ENCODE peak calls at places on chromosomes 6 and 20, in six cellular contexts. Z, Y, B, L, M and Q are unnamed samples.
A peak's percentile ranks its signal among the peaks of the same experiment; 100 is the strongest.

GRCh38 chr6:6915813-6916547 is 191.8 kb upstream of the RREB1 start:
- DNase-seq in Z (no peak), Y (peak; percentile 22), B (no peak), L (no peak), M (no peak), Q (no peak)

GRCh38 chr6:12014027-12014872 is 2.1 kb downstream of the HIVEP1 start:
- DNase-seq in Z (no peak), Y (peak; percentile 90), B (no peak), L (no peak), M (no peak), Q (peak; percentile 75)

GRCh38 chr20:58604410-58604881 is 46.6 kb upstream of the STX16 start:
- DNase-seq in Z (no peak), Y (no peak), B (no peak), L (no peak), M (no peak), Q (no peak)

GRCh38 chr6:45187841-45188240 is 140.3 kb upstream of the RUNX2 start:
- DNase-seq in Z (no peak), Y (peak; percentile 55), B (no peak), L (no peak), M (no peak), Q (no peak)

GRCh38 chr6:105601541-105602174 is 198.8 kb upstream of the PREP start:
- DNase-seq in Z (peak; percentile 35), Y (peak; percentile 100), B (no peak), L (no peak), M (no peak), Q (peak; percentile 76)

GRCh38 chr20:24764825-24765224 is 184.2 kb upstream of the CST7 start:
- DNase-seq in Z (no peak), Y (no peak), B (no peak), L (peak; percentile 8), M (no peak), Q (no peak)

GRCh38 chr6:133376743-133377142 is 135.6 kb downstream of the EYA4 start:
- DNase-seq in Z (no peak), Y (no peak), B (no peak), L (no peak), M (no peak), Q (no peak)

GRCh38 chr6:46044876-46045617 is 29.4 kb upstream of the CLIC5 start:
- DNase-seq in Z (peak; percentile 54), Y (peak; percentile 74), B (no peak), L (no peak), M (no peak), Q (peak; percentile 86)

GRCh38 chr6:16286151-16286522 is 47.8 kb downstream of the GMPR start:
- DNase-seq in Z (peak; percentile 82), Y (peak; percentile 38), B (peak; percentile 49), L (peak; percentile 84), M (peak; percentile 43), Q (peak; percentile 42)

GRCh38 chr6:168101201-168102092 is 22.4 kb upstream of the FRMD1 start:
- DNase-seq in Z (no peak), Y (no peak), B (no peak), L (no peak), M (no peak), Q (no peak)

GRCh38 chr6:144215402-144215931 is 65.2 kb downstream of the STX11 start:
- DNase-seq in Z (no peak), Y (no peak), B (no peak), L (no peak), M (no peak), Q (peak; percentile 28)

GRCh38 chr6:57075092-57075491 is 14.9 kb upstream of the ZNF451 start:
- DNase-seq in Z (no peak), Y (peak; percentile 11), B (no peak), L (no peak), M (no peak), Q (no peak)

GRCh38 chr6:33781105-33781975 is 7.6 kb downstream of the LEMD2 start:
- DNase-seq in Z (peak; percentile 96), Y (no peak), B (peak; percentile 71), L (peak; percentile 93), M (peak; percentile 87), Q (no peak)

GRCh38 chr6:45075246-45075645 is 252.9 kb upstream of the RUNX2 start:
- DNase-seq in Z (no peak), Y (peak; percentile 94), B (no peak), L (no peak), M (no peak), Q (peak; percentile 15)

GRCh38 chr20:51399138-51399890 is 143.2 kb downstream of the NFATC2 start:
- DNase-seq in Z (no peak), Y (no peak), B (no peak), L (no peak), M (no peak), Q (no peak)

GRCh38 chr6:30311101-30311500 is 15.6 kb upstream of the TRIM39 start:
- DNase-seq in Z (peak; percentile 18), Y (no peak), B (no peak), L (no peak), M (no peak), Q (no peak)

GRCh38 chr6:156280131-156280530 is 497.0 kb upstream of the ARID1B start:
- DNase-seq in Z (no peak), Y (no peak), B (no peak), L (no peak), M (no peak), Q (no peak)

GRCh38 chr20:24651171-24651972 is 181.9 kb downstream of the SYNDIG1 start:
- DNase-seq in Z (peak; percentile 44), Y (peak; percentile 97), B (no peak), L (no peak), M (no peak), Q (peak; percentile 54)

GRCh38 chr6:156174026-156174880 is 602.9 kb upstream of the ARID1B start:
- DNase-seq in Z (peak; percentile 37), Y (no peak), B (no peak), L (no peak), M (no peak), Q (no peak)

DNA sequence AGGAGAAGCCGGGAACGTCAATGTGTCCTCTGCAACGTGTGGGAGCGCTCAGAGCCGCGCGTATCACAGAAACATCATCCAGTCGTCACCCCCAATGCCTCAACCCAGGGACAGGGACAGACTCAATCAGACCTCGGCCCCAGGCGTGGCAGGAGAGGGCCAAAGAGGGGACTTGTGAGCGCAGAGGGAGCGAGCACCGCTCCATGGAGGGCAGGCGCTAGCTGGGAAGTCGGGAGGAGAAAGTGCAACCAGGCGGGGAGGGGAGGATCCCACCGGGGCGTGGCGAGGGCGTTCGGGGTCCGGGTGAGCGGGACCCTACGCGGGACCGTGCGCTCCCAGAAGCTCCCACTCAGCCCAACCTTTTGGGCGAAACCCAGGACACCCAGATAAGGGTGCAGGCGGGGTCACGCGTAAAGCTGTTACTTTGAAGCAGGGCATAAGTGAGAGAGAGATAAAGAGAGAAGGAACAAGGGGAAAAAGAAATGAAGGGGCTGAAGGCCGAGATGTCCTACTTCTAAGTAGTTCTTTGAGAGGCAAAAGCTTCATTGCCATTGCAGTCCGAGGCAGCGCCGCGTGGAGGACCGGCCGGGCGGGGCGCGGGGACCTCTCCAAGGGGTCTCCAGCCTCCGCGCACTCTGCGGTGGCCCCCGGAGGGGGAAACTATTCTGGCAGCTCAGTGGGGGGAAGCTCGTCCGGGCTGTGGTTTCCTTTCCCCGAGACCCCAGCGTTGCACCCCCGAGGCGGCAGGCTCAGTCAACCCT is 862 bp upstream of the SOBP start:
- DNase-seq in Z (peak; percentile 79), Y (peak; percentile 20), B (no peak), L (peak; percentile 76), M (no peak), Q (peak; percentile 16)
- H2BK120ac ChIP-seq in Z (no peak overlapping the region), Y (no peak overlapping the region), B (no peak overlapping the region), L (no peak overlapping the region), M (no peak overlapping the region), Q (no peak overlapping the region)

GRCh38 chr20:38112249-38112942 is 52.7 kb downstream of the TGM2 start:
- DNase-seq in Z (no peak), Y (no peak), B (no peak), L (no peak), M (no peak), Q (no peak)
- H2BK120ac ChIP-seq in Z (no peak overlapping the region), Y (peak overlapping the region; percentile 66), B (peak overlapping the region; percentile 52), L (no peak overlapping the region), M (no peak overlapping the region), Q (peak overlapping the region; percentile 77)

GRCh38 chr20:49415005-49415663 is 67.3 kb downstream of the KCNB1 start:
- DNase-seq in Z (no peak), Y (no peak), B (no peak), L (no peak), M (no peak), Q (no peak)

GRCh38 chr20:49418156-49418555 is 64.3 kb downstream of the KCNB1 start:
- DNase-seq in Z (no peak), Y (no peak), B (no peak), L (no peak), M (no peak), Q (no peak)

GRCh38 chr20:49412953-49413352 is 69.5 kb downstream of the KCNB1 start:
- DNase-seq in Z (no peak), Y (no peak), B (no peak), L (no peak), M (no peak), Q (no peak)

GRCh38 chr20:49413677-49414076 is 68.8 kb downstream of the KCNB1 start:
- DNase-seq in Z (no peak), Y (no peak), B (no peak), L (no peak), M (no peak), Q (no peak)

DNA sequence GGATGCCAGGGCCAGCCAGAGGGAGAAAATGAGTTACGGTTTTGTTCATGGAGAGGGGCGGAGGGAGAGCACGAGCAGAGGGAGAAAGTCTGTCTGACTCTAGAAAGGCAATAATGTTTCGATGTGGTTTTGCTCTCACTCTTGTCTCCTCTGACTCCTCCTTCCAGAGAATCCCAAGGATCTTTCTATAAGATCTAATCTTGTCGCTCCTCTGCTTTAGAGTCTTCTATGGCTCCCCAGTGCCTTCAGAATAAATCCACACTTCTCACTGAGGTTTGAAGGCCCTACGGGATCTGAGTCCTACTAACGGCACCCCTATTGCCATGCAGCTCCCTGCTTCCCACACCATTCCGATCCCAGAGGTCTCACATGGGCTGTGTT is 66.8 kb downstream of the KCNB1 start:
- DNase-seq in Z (no peak), Y (no peak), B (no peak), L (no peak), M (no peak), Q (no peak)
- H2BK120ac ChIP-seq in Z (no peak overlapping the region), Y (no peak overlapping the region), B (no peak overlapping the region), L (no peak overlapping the region), M (no peak overlapping the region), Q (no peak overlapping the region)

GRCh38 chr6:39439342-39440038 is 117.0 kb upstream of the KCNK16 start:
- DNase-seq in Z (no peak), Y (no peak), B (no peak), L (no peak), M (no peak), Q (no peak)

GRCh38 chr6:39444479-39445019 is 122.0 kb upstream of the KCNK16 start:
- DNase-seq in Z (no peak), Y (no peak), B (no peak), L (no peak), M (no peak), Q (no peak)

GRCh38 chr6:39441986-39442385 is 119.5 kb upstream of the KCNK16 start:
- DNase-seq in Z (no peak), Y (no peak), B (no peak), L (no peak), M (no peak), Q (no peak)

GRCh38 chr6:39441301-39441700 is 118.8 kb upstream of the KCNK16 start:
- DNase-seq in Z (no peak), Y (no peak), B (no peak), L (no peak), M (no peak), Q (no peak)

DNA sequence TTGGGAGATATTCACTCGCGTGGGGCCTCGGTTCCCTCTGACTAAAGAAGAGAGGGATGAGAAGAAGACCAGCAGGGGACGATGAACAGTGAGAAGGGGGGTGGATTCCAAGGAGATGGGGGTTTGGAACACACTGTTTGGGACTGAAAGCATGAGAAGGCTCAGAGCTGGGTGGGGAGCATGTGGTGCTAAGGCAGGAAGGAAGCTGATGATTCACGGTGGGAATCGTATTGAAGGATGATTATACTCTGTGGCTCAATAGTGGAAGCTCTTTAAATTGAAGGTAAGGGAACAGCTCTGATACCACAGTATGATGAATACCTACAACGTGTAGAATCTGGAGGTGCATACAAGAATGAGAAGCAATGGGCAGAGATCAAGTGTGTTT is 117.5 kb upstream of the KCNK16 start:
- DNase-seq in Z (no peak), Y (no peak), B (no peak), L (no peak), M (no peak), Q (no peak)
- H2BK120ac ChIP-seq in Z (no peak overlapping the region), Y (no peak overlapping the region), B (no peak overlapping the region), L (no peak overlapping the region), M (no peak overlapping the region), Q (no peak overlapping the region)